ENCODE peak calls at places on chromosome 16, in nine cellular contexts. X is breast epithelium; F is heart right ventricle; Q is BE2C; O is gastrocnemius medialis; H is naive thymus-derived CD4-positive, alpha-beta T cell; N is right lobe of liver; C is mucosa of descending colon; B is IMR-90. J is an unnamed sample. For H3K36me3, the result is how much of the 10 kb centered on the place peaks cover.

GRCh38 chr16:60166-60565 is 6.5 kb downstream of the SNRNP25 start:
- DNase-seq in H (no peak), X (no peak), Q (peak), N (no peak), B (no peak), C (no peak), F (no peak), O (no peak), J (peak)

GRCh38 chr16:65510241-65510640 is 388.4 kb upstream of the CDH11 start:
- DNase-seq in F (no peak), H (no peak), B (no peak), N (no peak), C (no peak), O (no peak), Q (no peak), X (no peak), J (no peak)

GRCh38 chr16:57807968-57808528 is 5.8 kb upstream of the KIFC3 start:
- DNase-seq in O (peak), X (peak), N (peak), C (peak), F (peak), Q (peak), B (peak), H (no peak), J (peak)

GRCh38 chr16:56354746-56355145 is 70.6 kb downstream of the AMFR start:
- DNase-seq in X (no peak), C (no peak), F (no peak), B (no peak), O (peak), Q (no peak), N (peak), H (no peak), J (no peak)

GRCh38 chr16:69926241-69926640 is 24.9 kb upstream of the CLEC18A start:
- DNase-seq in X (no peak), Q (no peak), N (no peak), F (no peak), C (no peak), H (no peak), B (no peak), O (no peak), J (no peak)

GRCh38 chr16:72961115-72961832 is 86.7 kb downstream of the ZFHX3 start:
- DNase-seq in F (no peak), H (no peak), Q (peak), N (no peak), X (no peak), B (peak), O (peak), C (no peak), J (no peak)

GRCh38 chr16:20901441-20902112 is 1.0 kb downstream of the LYRM1 start:
- DNase-seq in F (peak), Q (peak), H (peak), B (peak), O (peak), C (peak), X (peak), N (peak), J (peak)

GRCh38 chr16:49890876-49891275 is 35.0 kb upstream of the ZNF423 start:
- DNase-seq in H (no peak), X (no peak), O (no peak), B (no peak), N (no peak), Q (peak), C (peak), F (no peak), J (no peak)

GRCh38 chr16:51407199-51407598 is 256.1 kb upstream of the SALL1 start:
- DNase-seq in C (no peak), B (no peak), X (no peak), N (no peak), Q (no peak), F (no peak), O (no peak), H (no peak), J (no peak)

DNA sequence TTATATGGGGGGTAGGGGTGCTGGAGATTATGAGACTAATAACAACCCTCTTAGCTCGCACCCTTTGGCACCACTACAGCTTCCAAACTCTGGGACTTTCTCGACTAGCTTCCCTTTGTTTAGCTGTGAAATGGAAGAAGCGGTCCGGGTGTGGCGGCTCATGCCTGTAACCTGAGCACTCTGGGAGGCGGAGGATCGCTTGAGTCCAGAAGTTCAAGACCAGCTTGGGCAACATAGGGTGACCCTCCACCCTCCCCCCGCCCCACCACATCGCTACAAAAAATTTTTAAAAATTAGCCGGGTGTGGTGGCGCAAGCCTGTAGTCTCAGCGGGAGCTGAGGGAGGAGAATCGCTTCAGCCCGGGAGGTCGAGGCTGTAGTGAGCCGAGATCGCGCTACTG is 807 bp upstream of the CDH3 start:
- DNase-seq in F (no peak), H (no peak), X (no peak), N (no peak), O (no peak), B (no peak), Q (no peak), C (no peak), J (no peak)
- H3K4me3 ChIP-seq in F (peak), H (no peak), X (no peak), N (no peak), O (no peak), B (no peak), Q (no peak), C (no peak), J (no peak)

GRCh38 chr16:75088934-75089333 is 27.6 kb downstream of the LDHD start:
- DNase-seq in X (no peak), N (no peak), B (no peak), O (no peak), C (peak), Q (no peak), H (no peak), F (no peak), J (peak)

GRCh38 chr16:75085556-75085955 is 31.0 kb downstream of the LDHD start:
- DNase-seq in N (no peak), H (no peak), X (no peak), C (no peak), B (no peak), O (no peak), Q (no peak), F (no peak), J (no peak)

GRCh38 chr16:75086281-75086680 is 30.3 kb downstream of the LDHD start:
- DNase-seq in O (no peak), H (no peak), Q (no peak), C (no peak), B (no peak), X (no peak), N (no peak), F (no peak), J (no peak)

GRCh38 chr16:75088226-75088625 is 28.4 kb downstream of the LDHD start:
- DNase-seq in N (no peak), B (no peak), C (no peak), H (no peak), F (no peak), Q (no peak), O (no peak), X (no peak), J (no peak)

GRCh38 chr16:75087040-75087979 is 29.3 kb downstream of the LDHD start:
- DNase-seq in X (no peak), B (peak), C (peak), H (no peak), Q (no peak), O (peak), F (peak), N (no peak), J (no peak)
- H3K36me3 ChIP-seq in X (under half), B (under half), C (under half), H (under half), Q (under half), O (under half), F (under half), N (under half), J (under half)

GRCh38 chr16:31131416-31131815 is 4.1 kb downstream of the PRSS8 start:
- DNase-seq in B (no peak), F (no peak), O (no peak), N (no peak), C (no peak), H (no peak), X (no peak), Q (no peak), J (peak)
- H3K4me3 ChIP-seq in B (no peak), F (no peak), O (no peak), N (no peak), C (no peak), H (no peak), X (no peak), Q (no peak), J (no peak)

DNA sequence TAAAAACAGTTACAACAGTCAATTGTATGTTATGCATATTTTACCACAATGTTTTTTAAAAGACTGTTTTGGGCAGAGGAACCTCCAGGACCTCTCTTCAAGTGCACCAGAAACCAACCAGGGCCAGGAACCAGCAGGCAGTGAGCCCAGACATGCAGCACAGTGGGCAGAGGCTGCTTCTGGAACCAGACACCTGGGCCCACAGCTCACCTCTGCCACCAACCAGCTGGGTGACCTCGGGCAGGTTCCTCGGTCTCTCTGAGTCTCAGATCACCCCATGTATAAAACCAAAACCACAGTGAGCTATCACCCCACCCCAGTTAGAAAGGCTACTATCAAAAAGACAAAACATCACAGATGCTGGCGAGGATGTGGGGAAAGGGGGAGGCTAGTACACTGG is 161.0 kb downstream of the C16orf95 start:
- DNase-seq in H (no peak), C (no peak), O (no peak), X (no peak), N (no peak), B (no peak), Q (no peak), F (no peak), J (peak)
- H3K36me3 ChIP-seq in H (under half), C (under half), O (under half), X (under half), N (under half), B (under half), Q (under half), F (under half), J (under half)

J was measured in upper lobe of right lung.